ENCODE peak calls at places on chromosomes 6 and 20, in four cellular contexts. I, T, G and P are unnamed samples.

GRCh38 chr6:44039191-44039719 is 88.0 kb downstream of the MRPL14 start:
- DNase-seq in I (no peak), T (no peak), G (no peak), P (no peak)

GRCh38 chr6:53752856-53753255 is 41.9 kb upstream of the LRRC1 start:
- DNase-seq in I (no peak), T (peak; percentile 73), G (peak; percentile 83), P (peak; percentile 7)

GRCh38 chr6:113676057-113676456 is 181.1 kb upstream of the MARCKS start:
- DNase-seq in I (no peak), T (no peak), G (no peak), P (no peak)

GRCh38 chr6:5163233-5163632 is 78.1 kb downstream of the PPP1R3G start:
- DNase-seq in I (no peak), T (no peak), G (no peak), P (no peak)

GRCh38 chr20:63120286-63121090 is 95.4 kb downstream of the YTHDF1 start:
- DNase-seq in I (no peak), T (no peak), G (no peak), P (no peak)

GRCh38 chr20:61875221-61875885 is 190.3 kb downstream of the TAF4 start:
- DNase-seq in I (no peak), T (no peak), G (peak; percentile 17), P (no peak)

GRCh38 chr6:125363360-125364121 is 61.8 kb upstream of the HDDC2 start:
- DNase-seq in I (peak; percentile 87), T (peak; percentile 87), G (no peak), P (no peak)

GRCh38 chr20:45946149-45946970 is 11.9 kb downstream of the PCIF1 start:
- DNase-seq in I (peak; percentile 16), T (peak; percentile 40), G (no peak), P (no peak)

GRCh38 chr20:63639093-63639860 is 12.4 kb upstream of the GMEB2 start:
- DNase-seq in I (no peak), T (no peak), G (no peak), P (no peak)

GRCh38 chr20:25084616-25085187 is 2.8 kb upstream of the VSX1 start:
- DNase-seq in I (no peak), T (no peak), G (no peak), P (no peak)
- H3K4me3 ChIP-seq in I (no peak overlapping the region), T (no peak overlapping the region), G (no peak overlapping the region), P (no peak overlapping the region)

GRCh38 chr6:106085984-106086832 is at the start of gene PRDM1:
- DNase-seq in I (no peak), T (peak; percentile 47), G (peak; percentile 87), P (no peak)
- H3K4me3 ChIP-seq in I (peak within 1 kb of the TSS; percentile 64), T (peak within 1 kb of the TSS; percentile 56), G (peak within 1 kb of the TSS; percentile 86), P (peak within 1 kb of the TSS; percentile 74)

GRCh38 chr6:71465096-71465495 is 176.5 kb downstream of the OGFRL1 start:
- DNase-seq in I (no peak), T (no peak), G (no peak), P (no peak)
- H3K4me3 ChIP-seq in I (no peak overlapping the region), T (no peak overlapping the region), G (no peak overlapping the region), P (no peak overlapping the region)

GRCh38 chr6:54847799-54848597 is 1.4 kb downstream of the FAM83B start:
- DNase-seq in I (no peak), T (peak; percentile 23), G (peak; percentile 94), P (peak; percentile 11)

GRCh38 chr6:54850061-54850460 is 3.5 kb downstream of the FAM83B start:
- DNase-seq in I (no peak), T (no peak), G (no peak), P (no peak)

GRCh38 chr6:54846243-54846856 is at the start of gene FAM83B:
- DNase-seq in I (no peak), T (no peak), G (no peak), P (no peak)

GRCh38 chr6:54846857-54847721 is 518 bp downstream of the FAM83B start:
- DNase-seq in I (no peak), T (no peak), G (peak; percentile 10), P (no peak)
- H3K4me3 ChIP-seq in I (peak overlapping the region; percentile 49), T (peak overlapping the region; percentile 40), G (peak overlapping the region; percentile 7), P (peak overlapping the region; percentile 70)

DNA sequence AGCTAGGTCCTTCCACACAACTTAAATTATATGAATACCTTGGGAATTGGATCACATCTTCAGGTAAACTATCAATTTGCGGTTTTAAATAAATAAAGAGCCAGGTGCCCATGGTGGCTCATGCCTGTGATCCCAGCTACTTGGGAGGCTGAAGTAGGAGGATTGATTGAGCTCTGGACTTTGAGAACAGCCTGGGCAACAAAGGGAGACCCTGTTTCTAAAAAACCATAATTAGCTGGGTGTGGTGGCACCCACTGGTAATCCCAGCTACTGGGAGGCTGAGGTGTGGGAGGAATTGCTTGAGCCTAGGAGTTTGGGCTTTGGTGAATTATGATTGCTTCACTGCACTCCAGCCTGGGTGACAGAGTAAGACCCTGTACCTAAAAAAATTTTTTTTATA is 3.4 kb downstream of the GMNN start:
- DNase-seq in I (no peak), T (no peak), G (no peak), P (no peak)
- H3K4me3 ChIP-seq in I (no peak overlapping the region), T (no peak overlapping the region), G (peak overlapping the region; percentile 97), P (no peak overlapping the region)

GRCh38 chr6:34920097-34920496 is 31.0 kb downstream of the ANKS1A start:
- DNase-seq in I (no peak), T (no peak), G (no peak), P (no peak)
- H3K4me3 ChIP-seq in I (no peak overlapping the region), T (no peak overlapping the region), G (no peak overlapping the region), P (no peak overlapping the region)

DNA sequence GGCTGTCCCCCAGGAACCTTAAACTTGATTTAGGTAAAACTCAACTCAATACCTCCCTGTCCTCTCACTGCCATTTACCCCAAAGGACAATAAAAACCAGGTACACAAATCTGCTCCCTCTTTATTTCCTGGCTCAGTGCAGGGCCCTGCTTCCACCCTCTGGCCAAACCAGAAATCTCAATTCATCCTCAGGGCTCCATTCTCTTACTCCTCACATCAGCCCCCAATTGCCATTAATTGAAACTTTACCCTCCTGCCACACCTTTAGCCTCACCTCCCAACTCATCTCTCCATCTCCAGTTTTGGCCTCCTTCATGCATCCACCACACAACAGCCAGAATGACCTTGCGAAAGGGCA is 10.5 kb downstream of the ZBTB2 start:
- DNase-seq in I (no peak), T (no peak), G (no peak), P (no peak)
- H3K4me3 ChIP-seq in I (no peak overlapping the region), T (no peak overlapping the region), G (no peak overlapping the region), P (no peak overlapping the region)

GRCh38 chr6:20574355-20574754 is 40.1 kb downstream of the CDKAL1 start:
- DNase-seq in I (no peak), T (no peak), G (no peak), P (no peak)
- H3K4me3 ChIP-seq in I (no peak overlapping the region), T (no peak overlapping the region), G (no peak overlapping the region), P (no peak overlapping the region)

DNA sequence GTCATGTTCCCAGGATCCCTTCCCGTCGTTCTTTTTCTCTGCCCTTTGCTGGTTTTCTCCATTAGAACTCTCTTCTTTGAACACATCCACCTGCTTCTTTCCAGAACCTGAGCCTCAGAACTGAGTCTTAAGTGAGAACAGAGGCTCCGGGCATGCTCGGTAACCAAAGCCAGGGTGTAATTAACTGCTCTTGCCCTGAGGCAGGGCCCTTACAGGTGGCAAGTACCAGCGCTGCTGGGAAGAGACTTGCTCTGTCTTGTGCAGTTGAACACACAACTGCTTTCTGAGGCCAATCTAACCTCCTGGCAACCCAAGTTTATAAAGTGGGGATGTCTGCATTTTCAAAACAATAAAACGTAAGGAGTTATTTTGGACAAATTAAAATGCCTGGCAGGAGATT is 12.3 kb upstream of the DEK start:
- DNase-seq in I (no peak), T (no peak), G (no peak), P (no peak)
- H3K4me3 ChIP-seq in I (no peak overlapping the region), T (no peak overlapping the region), G (peak overlapping the region; percentile 74), P (peak overlapping the region; percentile 60)

DNA sequence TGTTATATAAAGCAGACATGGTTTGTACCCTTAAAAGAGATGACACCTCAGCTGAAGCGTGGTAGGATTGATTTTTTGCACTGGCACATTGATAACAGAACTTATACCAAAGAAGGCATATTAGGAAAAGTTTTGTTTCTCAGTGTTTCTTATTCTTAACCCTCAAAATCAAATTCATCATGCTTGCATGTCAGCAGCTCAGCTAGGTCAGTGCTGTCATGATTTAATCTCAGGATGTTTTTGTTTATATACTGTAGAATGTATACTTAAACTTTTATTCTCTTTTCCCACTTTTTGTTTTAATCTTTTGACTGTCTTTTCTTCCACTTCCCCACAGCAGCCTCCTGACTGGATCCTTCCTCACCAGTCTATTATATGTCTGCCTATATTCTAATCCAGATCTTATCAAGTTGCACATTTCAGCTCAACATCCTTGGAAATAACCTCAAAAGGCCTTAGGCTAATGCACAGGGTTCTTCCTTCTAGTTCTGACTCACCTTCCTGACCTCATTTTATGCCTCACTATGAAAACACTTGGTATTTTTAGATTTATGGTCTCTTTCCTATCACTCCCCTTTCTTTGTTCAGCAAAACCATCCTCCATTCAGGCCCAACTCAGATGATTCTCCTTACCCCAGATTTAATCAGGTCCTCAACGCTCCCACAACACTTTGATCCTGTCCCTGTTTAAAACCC is 7.1 kb downstream of the HEBP2 start:
- DNase-seq in I (peak; percentile 36), T (peak; percentile 51), G (peak; percentile 91), P (no peak)
- H3K4me3 ChIP-seq in I (no peak overlapping the region), T (no peak overlapping the region), G (no peak overlapping the region), P (no peak overlapping the region)